ENCODE peak calls at places on chromosomes 3 and 15, in seven cellular contexts. One of them, this sample, is unnamed.

GRCh38 chr3:139288266-139288821 is 55.5 kb upstream of the MRPS22 start:
- DNase-seq in neural progenitor cell: no peak
- DNase-seq in activated naive CD4-positive, alpha-beta T cell: no peak
- DNase-seq in T1000: no peak
- DNase-seq in dermis blood vessel endothelial cell: no peak
- DNase-seq in fibroblast of gingiva: no peak
- DNase-seq in fibroblast of the conjunctiva: no peak
- DNase-seq in this sample: no peak

GRCh38 chr3:77456881-77457280 is 417.0 kb downstream of the ROBO2 start:
- DNase-seq in neural progenitor cell: peak; percentile 66
- DNase-seq in activated naive CD4-positive, alpha-beta T cell: no peak
- DNase-seq in T1000: no peak
- DNase-seq in dermis blood vessel endothelial cell: no peak
- DNase-seq in fibroblast of gingiva: no peak
- DNase-seq in fibroblast of the conjunctiva: no peak
- DNase-seq in this sample: no peak

GRCh38 chr3:188839187-188839695 is 332.5 kb upstream of the TPRG1 start:
- DNase-seq in neural progenitor cell: no peak
- DNase-seq in activated naive CD4-positive, alpha-beta T cell: no peak
- DNase-seq in T1000: no peak
- DNase-seq in dermis blood vessel endothelial cell: no peak
- DNase-seq in fibroblast of gingiva: no peak
- DNase-seq in fibroblast of the conjunctiva: no peak
- DNase-seq in this sample: no peak

GRCh38 chr15:74783072-74783807 is 1.4 kb downstream of the CSK start:
- DNase-seq in neural progenitor cell: peak; percentile 49
- DNase-seq in activated naive CD4-positive, alpha-beta T cell: no peak
- DNase-seq in T1000: no peak
- DNase-seq in dermis blood vessel endothelial cell: peak; percentile 45
- DNase-seq in fibroblast of gingiva: no peak
- DNase-seq in fibroblast of the conjunctiva: no peak
- DNase-seq in this sample: no peak

GRCh38 chr3:140068512-140068911 is 133.5 kb downstream of the CLSTN2 start:
- DNase-seq in neural progenitor cell: no peak
- DNase-seq in activated naive CD4-positive, alpha-beta T cell: no peak
- DNase-seq in T1000: no peak
- DNase-seq in dermis blood vessel endothelial cell: no peak
- DNase-seq in fibroblast of gingiva: no peak
- DNase-seq in fibroblast of the conjunctiva: no peak
- DNase-seq in this sample: no peak

GRCh38 chr3:98814799-98815450 is 51.8 kb downstream of the ST3GAL6 start:
- DNase-seq in neural progenitor cell: no peak
- DNase-seq in activated naive CD4-positive, alpha-beta T cell: no peak
- DNase-seq in T1000: no peak
- DNase-seq in dermis blood vessel endothelial cell: peak; percentile 46
- DNase-seq in fibroblast of gingiva: peak; percentile 54
- DNase-seq in fibroblast of the conjunctiva: peak; percentile 35
- DNase-seq in this sample: no peak

GRCh38 chr15:42836251-42836650 is 84.3 kb downstream of the TTBK2 start:
- DNase-seq in neural progenitor cell: no peak
- DNase-seq in activated naive CD4-positive, alpha-beta T cell: no peak
- DNase-seq in T1000: no peak
- DNase-seq in dermis blood vessel endothelial cell: no peak
- DNase-seq in fibroblast of gingiva: no peak
- DNase-seq in fibroblast of the conjunctiva: no peak
- DNase-seq in this sample: no peak

GRCh38 chr3:197019535-197019934 is 10.1 kb downstream of the MELTF start:
- DNase-seq in neural progenitor cell: no peak
- DNase-seq in activated naive CD4-positive, alpha-beta T cell: no peak
- DNase-seq in T1000: no peak
- DNase-seq in dermis blood vessel endothelial cell: no peak
- DNase-seq in fibroblast of gingiva: no peak
- DNase-seq in fibroblast of the conjunctiva: no peak
- DNase-seq in this sample: no peak

GRCh38 chr3:64082917-64083587 is 59.8 kb upstream of the PSMD6 start:
- DNase-seq in neural progenitor cell: no peak
- DNase-seq in activated naive CD4-positive, alpha-beta T cell: no peak
- DNase-seq in T1000: no peak
- DNase-seq in dermis blood vessel endothelial cell: no peak
- DNase-seq in fibroblast of gingiva: peak; percentile 27
- DNase-seq in fibroblast of the conjunctiva: no peak
- DNase-seq in this sample: no peak

GRCh38 chr3:115615001-115615447 is 8.3 kb upstream of the GAP43 start:
- DNase-seq in neural progenitor cell: peak; percentile 15
- DNase-seq in activated naive CD4-positive, alpha-beta T cell: no peak
- DNase-seq in T1000: no peak
- DNase-seq in dermis blood vessel endothelial cell: no peak
- DNase-seq in fibroblast of gingiva: no peak
- DNase-seq in fibroblast of the conjunctiva: no peak
- DNase-seq in this sample: no peak

GRCh38 chr15:48905216-48905615 is 27.3 kb downstream of the EID1 start:
- DNase-seq in neural progenitor cell: peak; percentile 28
- DNase-seq in activated naive CD4-positive, alpha-beta T cell: no peak
- DNase-seq in T1000: no peak
- DNase-seq in dermis blood vessel endothelial cell: no peak
- DNase-seq in fibroblast of gingiva: no peak
- DNase-seq in fibroblast of the conjunctiva: no peak
- DNase-seq in this sample: no peak

GRCh38 chr15:70835415-70835814 is 18.5 kb downstream of the LARP6 start:
- DNase-seq in neural progenitor cell: no peak
- DNase-seq in activated naive CD4-positive, alpha-beta T cell: no peak
- DNase-seq in T1000: no peak
- DNase-seq in dermis blood vessel endothelial cell: no peak
- DNase-seq in fibroblast of gingiva: no peak
- DNase-seq in fibroblast of the conjunctiva: no peak
- DNase-seq in this sample: no peak

GRCh38 chr3:42780892-42781700 is 8.0 kb upstream of the CCDC13 start:
- DNase-seq in neural progenitor cell: peak; percentile 78
- DNase-seq in activated naive CD4-positive, alpha-beta T cell: no peak
- DNase-seq in T1000: peak; percentile 25
- DNase-seq in dermis blood vessel endothelial cell: peak; percentile 89
- DNase-seq in fibroblast of gingiva: peak; percentile 77
- DNase-seq in fibroblast of the conjunctiva: peak; percentile 81
- DNase-seq in this sample: peak; percentile 48

GRCh38 chr15:60777558-60777957 is 298.6 kb upstream of the ICE2 start:
- DNase-seq in neural progenitor cell: no peak
- DNase-seq in activated naive CD4-positive, alpha-beta T cell: no peak
- DNase-seq in T1000: no peak
- DNase-seq in dermis blood vessel endothelial cell: no peak
- DNase-seq in fibroblast of gingiva: no peak
- DNase-seq in fibroblast of the conjunctiva: no peak
- DNase-seq in this sample: no peak

GRCh38 chr3:29333520-29333919 is 52.6 kb downstream of the RBMS3 start:
- DNase-seq in neural progenitor cell: no peak
- DNase-seq in activated naive CD4-positive, alpha-beta T cell: no peak
- DNase-seq in T1000: no peak
- DNase-seq in dermis blood vessel endothelial cell: no peak
- DNase-seq in fibroblast of gingiva: peak; percentile 18
- DNase-seq in fibroblast of the conjunctiva: no peak
- DNase-seq in this sample: no peak

GRCh38 chr3:184659797-184660301 is 52.0 kb downstream of the MAGEF1 start:
- DNase-seq in neural progenitor cell: peak; percentile 39
- DNase-seq in activated naive CD4-positive, alpha-beta T cell: no peak
- DNase-seq in T1000: no peak
- DNase-seq in dermis blood vessel endothelial cell: no peak
- DNase-seq in fibroblast of gingiva: no peak
- DNase-seq in fibroblast of the conjunctiva: no peak
- DNase-seq in this sample: no peak

GRCh38 chr3:78337801-78338211 is 1297.9 kb downstream of the ROBO2 start:
- DNase-seq in neural progenitor cell: no peak
- DNase-seq in activated naive CD4-positive, alpha-beta T cell: no peak
- DNase-seq in T1000: no peak
- DNase-seq in dermis blood vessel endothelial cell: no peak
- DNase-seq in fibroblast of gingiva: peak; percentile 2
- DNase-seq in fibroblast of the conjunctiva: no peak
- DNase-seq in this sample: peak; percentile 33

GRCh38 chr3:177041730-177042551 is 155.3 kb downstream of the TBL1XR1 start:
- DNase-seq in neural progenitor cell: no peak
- DNase-seq in activated naive CD4-positive, alpha-beta T cell: no peak
- DNase-seq in T1000: no peak
- DNase-seq in dermis blood vessel endothelial cell: no peak
- DNase-seq in fibroblast of gingiva: no peak
- DNase-seq in fibroblast of the conjunctiva: no peak
- DNase-seq in this sample: no peak

GRCh38 chr3:139117136-139117675 is 72.5 kb upstream of the PRR23C start:
- DNase-seq in neural progenitor cell: no peak
- DNase-seq in activated naive CD4-positive, alpha-beta T cell: no peak
- DNase-seq in T1000: peak; percentile 14
- DNase-seq in dermis blood vessel endothelial cell: no peak
- DNase-seq in fibroblast of gingiva: peak; percentile 14
- DNase-seq in fibroblast of the conjunctiva: no peak
- DNase-seq in this sample: no peak

GRCh38 chr3:55337641-55338174 is 149.4 kb downstream of the WNT5A start:
- DNase-seq in neural progenitor cell: no peak
- DNase-seq in activated naive CD4-positive, alpha-beta T cell: no peak
- DNase-seq in T1000: no peak
- DNase-seq in dermis blood vessel endothelial cell: no peak
- DNase-seq in fibroblast of gingiva: no peak
- DNase-seq in fibroblast of the conjunctiva: no peak
- DNase-seq in this sample: no peak